ENCODE peak calls at places on chromosomes 5 and 9, in nine cellular contexts. I is HepG2; M is fibroblast of the aortic adventitia; G is dorsolateral prefrontal cortex; S is AG10803; H is activated CD8-positive, alpha-beta T cell treated with anti-CD3 and anti-CD28 coated beads for 36 hours; Y is PC-9; A is colonic mucosa; D is tibial artery. R is an unnamed sample.

GRCh38 chr9:80326105-80326504 is 754.3 kb downstream of the TLE4 start:
- DNase-seq in I (no peak), M (no peak), G (no peak), S (no peak), H (no peak), Y (no peak), A (no peak), D (no peak), R (no peak)

GRCh38 chr5:159883522-159883950 is 32.7 kb upstream of the ADRA1B start:
- DNase-seq in I (no peak), M (peak), G (no peak), S (peak), H (no peak), Y (no peak), A (no peak), D (no peak), R (no peak)

GRCh38 chr5:55914141-55914413 is 62.9 kb downstream of the IL31RA start:
- DNase-seq in I (no peak), M (no peak), G (no peak), S (no peak), H (no peak), Y (no peak), A (no peak), D (no peak), R (no peak)

GRCh38 chr9:137607141-137607857 is 1.8 kb downstream of the ARRDC1 start:
- DNase-seq in I (no peak), M (no peak), G (no peak), S (no peak), H (no peak), Y (peak), A (no peak), D (no peak), R (no peak)

GRCh38 chr5:21121213-21121612 is 1133.2 kb upstream of the CDH18 start:
- DNase-seq in I (no peak), M (no peak), G (no peak), S (no peak), H (no peak), Y (no peak), A (no peak), D (no peak), R (no peak)

GRCh38 chr5:116032094-116032517 is at the start of gene ARL14EPL:
- DNase-seq in I (peak), M (peak), G (no peak), S (peak), H (peak), Y (peak), A (no peak), D (peak), R (no peak)

GRCh38 chr5:63032343-63032742 is 453.7 kb downstream of the LRRC70 start:
- DNase-seq in I (no peak), M (no peak), G (no peak), S (no peak), H (peak), Y (no peak), A (no peak), D (no peak), R (no peak)

GRCh38 chr9:109107402-109108240 is 12.1 kb downstream of the TMEM245 start:
- DNase-seq in I (peak), M (peak), G (no peak), S (peak), H (peak), Y (peak), A (no peak), D (no peak), R (no peak)

GRCh38 chr5:10797246-10797645 is 36.2 kb upstream of the DAP start:
- DNase-seq in I (no peak), M (peak), G (no peak), S (peak), H (no peak), Y (no peak), A (no peak), D (no peak), R (no peak)

GRCh38 chr5:100595152-100595811 is 60.1 kb downstream of the FAM174A start:
- DNase-seq in I (peak), M (peak), G (peak), S (peak), H (no peak), Y (peak), A (peak), D (peak), R (no peak)

GRCh38 chr9:136327313-136327971 is at the start of gene GPSM1:
- DNase-seq in I (no peak), M (peak), G (no peak), S (peak), H (peak), Y (peak), A (no peak), D (peak), R (peak)

GRCh38 chr5:658103-658502 is 35.0 kb downstream of the TPPP start:
- DNase-seq in I (no peak), M (no peak), G (no peak), S (no peak), H (no peak), Y (no peak), A (no peak), D (no peak), R (no peak)

GRCh38 chr5:177234761-177235315 is 68.7 kb downstream of the RAB24 start:
- DNase-seq in I (no peak), M (no peak), G (no peak), S (peak), H (no peak), Y (no peak), A (no peak), D (no peak), R (no peak)

DNA sequence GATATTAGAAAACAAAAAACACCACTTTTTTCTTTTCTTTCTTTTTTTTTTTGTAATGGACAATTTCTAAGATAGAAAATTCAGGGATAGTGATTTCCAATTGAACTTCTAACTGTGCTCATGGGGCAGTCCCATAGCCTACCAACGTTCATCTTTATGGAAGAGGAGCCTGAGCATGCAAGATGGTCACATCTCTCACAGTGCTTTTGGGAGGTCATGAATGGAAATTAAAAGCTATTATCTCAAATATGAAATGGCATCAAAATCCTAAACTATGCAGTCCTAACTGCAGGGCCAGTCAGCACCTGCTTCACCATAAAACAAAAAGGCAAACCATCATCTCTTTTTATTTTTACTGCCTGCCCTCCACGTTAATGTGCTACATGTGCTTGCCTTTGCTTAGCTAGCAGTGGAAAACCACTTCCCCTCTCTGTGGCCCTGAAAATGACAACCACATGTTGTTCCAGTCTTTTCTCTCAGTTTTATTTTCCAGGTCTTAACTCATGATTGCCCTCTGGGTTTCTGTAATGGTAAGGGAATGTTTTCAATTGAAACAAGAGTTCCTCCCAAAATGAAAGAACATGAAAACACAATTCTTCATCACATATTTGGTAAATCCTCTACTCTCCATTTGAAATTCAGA is 16.7 kb downstream of the IFNB1 start:
- DNase-seq in I (no peak), M (peak), G (no peak), S (peak), H (peak), Y (no peak), A (no peak), D (no peak), R (no peak)
- TF ChIP-seq CTCF in I (no peak), M (no peak), G (no peak), S (peak), H (no peak), Y (no peak), A (no peak), D (no peak), R (no peak)

GRCh38 chr5:173263566-173263965 is 28.6 kb upstream of the NKX2-5 start:
- DNase-seq in I (no peak), M (no peak), G (no peak), S (no peak), H (no peak), Y (no peak), A (no peak), D (no peak), R (no peak)
- TF ChIP-seq CTCF in I (no peak), M (no peak), G (no peak), S (no peak), H (no peak), Y (no peak), A (no peak), D (no peak), R (no peak)

GRCh38 chr9:130847306-130848217 is 12.5 kb downstream of the ABL1 start:
- DNase-seq in I (peak), M (peak), G (no peak), S (peak), H (no peak), Y (peak), A (peak), D (peak), R (no peak)
- TF ChIP-seq CTCF in I (no peak), M (peak), G (no peak), S (peak), H (no peak), Y (no peak), A (no peak), D (no peak), R (no peak)

DNA sequence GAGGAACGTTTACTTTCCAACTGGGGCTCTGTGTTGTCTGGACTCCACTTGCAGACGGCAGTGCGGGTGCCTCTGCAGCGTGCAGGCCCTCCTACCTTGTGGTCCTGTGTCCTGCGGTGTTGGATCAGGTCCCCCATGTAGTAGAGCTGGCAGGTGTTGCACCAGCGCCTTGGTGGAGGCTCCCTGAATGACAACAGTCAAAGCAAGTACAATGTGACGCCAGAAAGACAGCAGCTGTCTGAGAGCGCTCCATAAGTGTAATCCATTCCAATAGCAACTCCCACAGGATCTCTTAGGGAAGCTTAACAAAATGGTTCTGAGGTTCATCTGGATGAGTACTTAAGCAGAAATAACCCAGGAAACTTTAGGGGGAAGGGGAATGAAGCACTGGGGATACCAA is 9.9 kb downstream of the BBLN start:
- DNase-seq in I (no peak), M (no peak), G (peak), S (no peak), H (no peak), Y (no peak), A (no peak), D (no peak), R (no peak)
- TF ChIP-seq CTCF in I (no peak), M (no peak), G (no peak), S (no peak), H (no peak), Y (no peak), A (no peak), D (no peak), R (no peak)

DNA sequence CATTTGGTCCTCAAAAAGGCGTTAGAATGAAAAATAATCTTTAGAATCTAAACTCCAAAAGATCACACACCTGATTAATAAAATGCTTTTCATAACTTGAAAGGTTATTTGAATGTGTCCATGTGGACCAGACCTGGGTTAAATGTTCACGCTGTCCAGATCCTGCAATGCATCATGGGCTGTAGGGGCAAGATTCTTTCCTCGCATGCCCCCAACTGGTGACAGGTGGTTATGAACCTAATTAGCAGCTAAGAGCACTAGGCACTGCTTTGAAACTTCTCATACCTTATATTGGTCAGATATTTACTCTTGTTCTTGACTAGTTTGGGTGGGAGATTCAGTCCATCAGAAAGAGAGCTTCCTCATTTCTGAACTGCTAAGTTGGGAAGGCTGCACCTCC is 19.3 kb upstream of the PIP5K1B start:
- DNase-seq in I (peak), M (no peak), G (no peak), S (no peak), H (peak), Y (no peak), A (peak), D (no peak), R (no peak)
- TF ChIP-seq CTCF in I (peak), M (no peak), G (no peak), S (peak), H (peak), Y (peak), A (peak), D (no peak), R (no peak)

DNA sequence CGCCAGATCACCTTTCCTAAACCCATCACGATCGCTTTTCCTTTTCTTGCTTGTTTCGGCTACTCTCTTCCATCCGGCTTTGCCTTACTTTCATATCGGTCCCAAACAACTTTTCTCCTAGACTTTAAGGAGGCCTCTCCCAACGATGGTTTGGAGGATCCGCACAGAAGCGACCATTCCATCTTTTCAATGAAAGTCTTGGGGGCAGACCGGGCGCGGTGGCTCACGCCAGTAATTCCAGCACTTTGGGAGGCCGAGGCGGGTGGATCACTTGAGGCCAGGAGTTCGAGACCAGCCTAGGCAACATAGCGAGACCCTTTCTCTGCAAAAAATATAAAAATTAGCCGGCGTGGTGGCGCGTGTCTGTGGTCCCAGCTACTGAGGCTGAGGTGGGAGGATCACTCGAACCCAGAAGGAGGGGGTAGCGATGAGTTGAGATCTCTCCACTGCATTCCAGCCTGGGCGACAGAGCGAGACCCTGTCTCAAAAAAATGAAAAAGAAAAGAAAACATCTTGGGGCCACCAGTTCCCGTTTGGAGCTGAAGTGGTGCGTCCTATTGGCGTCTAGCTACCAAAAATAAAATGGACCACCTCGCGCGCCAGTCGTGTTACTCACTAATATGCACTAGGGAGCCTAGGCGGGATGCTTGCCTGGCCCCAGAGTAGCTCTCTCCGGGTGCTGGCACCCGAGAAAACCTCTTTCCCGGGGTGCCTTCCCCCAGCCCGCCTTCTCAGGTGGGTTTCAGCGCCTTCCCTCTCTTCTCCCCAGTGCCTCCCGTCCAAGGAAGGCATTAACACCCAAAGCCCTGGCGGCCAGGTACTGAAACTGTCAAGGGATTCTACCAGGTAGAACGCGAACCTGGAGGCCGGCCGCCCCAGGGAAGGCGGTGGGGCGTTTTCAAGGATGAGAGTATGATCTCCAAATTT is 800 bp upstream of the AP3B1 start:
- DNase-seq in I (peak), M (peak), G (peak), S (peak), H (peak), Y (peak), A (peak), D (peak), R (peak)
- TF ChIP-seq CTCF in I (peak), M (peak), G (no peak), S (peak), H (peak), Y (peak), A (peak), D (no peak), R (peak)

GRCh38 chr5:60340965-60341471 is 358.9 kb downstream of the DEPDC1B start:
- DNase-seq in I (no peak), M (peak), G (no peak), S (no peak), H (peak), Y (no peak), A (no peak), D (no peak), R (no peak)

GRCh38 chr5:60338846-60339245 is 361.1 kb downstream of the DEPDC1B start:
- DNase-seq in I (no peak), M (no peak), G (no peak), S (no peak), H (no peak), Y (no peak), A (no peak), D (no peak), R (no peak)

GRCh38 chr5:60339691-60340191 is 360.2 kb downstream of the DEPDC1B start:
- DNase-seq in I (no peak), M (peak), G (peak), S (peak), H (no peak), Y (no peak), A (no peak), D (peak), R (no peak)

GRCh38 chr5:60343102-60343501 is 356.9 kb downstream of the DEPDC1B start:
- DNase-seq in I (no peak), M (no peak), G (no peak), S (no peak), H (no peak), Y (no peak), A (no peak), D (no peak), R (no peak)

DNA sequence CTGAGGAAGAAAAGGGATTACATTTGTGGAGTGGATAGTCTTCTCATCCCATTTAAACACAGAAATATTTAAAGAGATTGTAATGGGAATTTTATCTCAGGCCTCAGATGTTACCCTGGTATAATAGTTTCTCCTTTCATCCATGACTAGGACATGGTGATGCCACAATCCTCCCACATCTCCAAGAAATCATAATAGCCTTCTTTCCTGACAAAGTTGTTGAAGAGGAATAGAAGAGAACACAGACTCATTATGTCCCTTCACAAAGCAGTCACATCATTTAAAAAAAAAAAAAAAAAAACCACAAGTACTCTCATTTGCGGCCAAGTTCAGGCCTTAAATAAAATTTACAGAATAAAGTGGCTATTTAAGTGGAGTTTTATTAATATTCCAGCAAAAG is 359.6 kb downstream of the DEPDC1B start:
- DNase-seq in I (no peak), M (no peak), G (no peak), S (no peak), H (no peak), Y (no peak), A (no peak), D (no peak), R (no peak)
- TF ChIP-seq CTCF in I (no peak), M (no peak), G (no peak), S (no peak), H (no peak), Y (no peak), A (no peak), D (no peak), R (no peak)

DNA sequence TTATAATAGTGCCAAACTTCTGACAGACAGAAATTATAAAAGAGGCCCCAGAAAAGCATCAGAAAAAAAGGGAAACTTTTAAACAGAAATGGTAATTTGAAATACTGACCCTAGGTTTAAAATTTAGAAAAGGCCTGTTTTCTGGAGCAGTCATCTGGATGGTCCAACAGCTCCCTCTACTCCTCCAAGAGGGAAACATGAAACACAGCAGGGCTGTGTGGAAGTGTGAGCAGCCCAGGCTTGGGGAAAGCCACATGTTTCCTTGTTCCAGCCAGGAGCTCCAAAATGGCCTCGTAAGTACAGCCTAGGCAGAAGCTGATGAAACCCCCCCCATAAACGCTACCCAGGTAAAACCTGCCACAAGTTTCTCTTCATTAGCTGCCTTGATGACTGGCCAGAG is 499.3 kb upstream of the ADAMTS16 start:
- DNase-seq in I (no peak), M (peak), G (no peak), S (peak), H (no peak), Y (no peak), A (no peak), D (no peak), R (no peak)
- TF ChIP-seq CTCF in I (no peak), M (peak), G (peak), S (peak), H (no peak), Y (peak), A (no peak), D (no peak), R (no peak)